ENCODE peak calls at places on chromosome 7, in eight cellular contexts. One of them, this sample, is unnamed.

GRCh38 chr7:77482015-77482414 is 55.1 kb upstream of the PTPN12 start:
- DNase-seq in heart left ventricle: no peak
- DNase-seq in gastrocnemius medialis: no peak
- DNase-seq in AG10803: peak; percentile 28
- DNase-seq in CD8-positive, alpha-beta memory T cell: no peak
- DNase-seq in GM12864: no peak
- DNase-seq in GM12865: no peak
- DNase-seq in IMR-90: no peak
- DNase-seq in this sample: no peak

GRCh38 chr7:31796375-31796774 is 109.4 kb downstream of the PPP1R17 start:
- DNase-seq in heart left ventricle: no peak
- DNase-seq in gastrocnemius medialis: no peak
- DNase-seq in AG10803: no peak
- DNase-seq in CD8-positive, alpha-beta memory T cell: no peak
- DNase-seq in GM12864: no peak
- DNase-seq in GM12865: no peak
- DNase-seq in IMR-90: peak; percentile 51
- DNase-seq in this sample: no peak

GRCh38 chr7:101869026-101869900 is 51.8 kb downstream of the CUX1 start:
- DNase-seq in heart left ventricle: no peak
- DNase-seq in gastrocnemius medialis: peak; percentile 49
- DNase-seq in AG10803: no peak
- DNase-seq in CD8-positive, alpha-beta memory T cell: no peak
- DNase-seq in GM12864: no peak
- DNase-seq in GM12865: no peak
- DNase-seq in IMR-90: no peak
- DNase-seq in this sample: no peak

GRCh38 chr7:85749715-85750453 is 563.0 kb upstream of the SEMA3D start:
- DNase-seq in heart left ventricle: no peak
- DNase-seq in gastrocnemius medialis: no peak
- DNase-seq in AG10803: no peak
- DNase-seq in CD8-positive, alpha-beta memory T cell: no peak
- DNase-seq in GM12864: no peak
- DNase-seq in GM12865: peak; percentile 12
- DNase-seq in IMR-90: no peak
- DNase-seq in this sample: no peak

GRCh38 chr7:512541-513311 is 6.9 kb downstream of the PDGFA start:
- DNase-seq in heart left ventricle: no peak
- DNase-seq in gastrocnemius medialis: no peak
- DNase-seq in AG10803: no peak
- DNase-seq in CD8-positive, alpha-beta memory T cell: no peak
- DNase-seq in GM12864: no peak
- DNase-seq in GM12865: no peak
- DNase-seq in IMR-90: no peak
- DNase-seq in this sample: no peak

GRCh38 chr7:90626011-90626410 is 29.9 kb downstream of the CDK14 start:
- DNase-seq in heart left ventricle: no peak
- DNase-seq in gastrocnemius medialis: no peak
- DNase-seq in AG10803: peak; percentile 51
- DNase-seq in CD8-positive, alpha-beta memory T cell: no peak
- DNase-seq in GM12864: no peak
- DNase-seq in GM12865: no peak
- DNase-seq in IMR-90: peak; percentile 82
- DNase-seq in this sample: no peak

GRCh38 chr7:151442776-151443496 is 3.0 kb upstream of the CRYGN start:
- DNase-seq in heart left ventricle: no peak
- DNase-seq in gastrocnemius medialis: no peak
- DNase-seq in AG10803: no peak
- DNase-seq in CD8-positive, alpha-beta memory T cell: no peak
- DNase-seq in GM12864: no peak
- DNase-seq in GM12865: no peak
- DNase-seq in IMR-90: no peak
- DNase-seq in this sample: no peak

GRCh38 chr7:133704436-133704835 is 422.7 kb upstream of the LRGUK start:
- DNase-seq in heart left ventricle: no peak
- DNase-seq in gastrocnemius medialis: no peak
- DNase-seq in AG10803: no peak
- DNase-seq in CD8-positive, alpha-beta memory T cell: no peak
- DNase-seq in GM12864: no peak
- DNase-seq in GM12865: no peak
- DNase-seq in IMR-90: peak; percentile 28
- DNase-seq in this sample: no peak

GRCh38 chr7:151796091-151796870 is 80.6 kb downstream of the PRKAG2 start:
- DNase-seq in heart left ventricle: no peak
- DNase-seq in gastrocnemius medialis: peak; percentile 72
- DNase-seq in AG10803: peak; percentile 60
- DNase-seq in CD8-positive, alpha-beta memory T cell: no peak
- DNase-seq in GM12864: no peak
- DNase-seq in GM12865: no peak
- DNase-seq in IMR-90: peak; percentile 15
- DNase-seq in this sample: no peak

GRCh38 chr7:143015102-143015501 is 11.8 kb downstream of the OR9A2 start:
- DNase-seq in heart left ventricle: no peak
- DNase-seq in gastrocnemius medialis: no peak
- DNase-seq in AG10803: no peak
- DNase-seq in CD8-positive, alpha-beta memory T cell: no peak
- DNase-seq in GM12864: no peak
- DNase-seq in GM12865: peak; percentile 21
- DNase-seq in IMR-90: no peak
- DNase-seq in this sample: no peak

GRCh38 chr7:156046031-156046560 is 233.8 kb upstream of the SHH start:
- DNase-seq in heart left ventricle: no peak
- DNase-seq in gastrocnemius medialis: no peak
- DNase-seq in AG10803: no peak
- DNase-seq in CD8-positive, alpha-beta memory T cell: no peak
- DNase-seq in GM12864: no peak
- DNase-seq in GM12865: no peak
- DNase-seq in IMR-90: no peak
- DNase-seq in this sample: no peak

GRCh38 chr7:2892571-2892970 is 48.5 kb upstream of the GNA12 start:
- DNase-seq in heart left ventricle: no peak
- DNase-seq in gastrocnemius medialis: no peak
- DNase-seq in AG10803: no peak
- DNase-seq in CD8-positive, alpha-beta memory T cell: no peak
- DNase-seq in GM12864: no peak
- DNase-seq in GM12865: no peak
- DNase-seq in IMR-90: no peak
- DNase-seq in this sample: no peak

GRCh38 chr7:26291699-26292538 is at the start of gene SNX10:
- DNase-seq in heart left ventricle: peak; percentile 33
- DNase-seq in gastrocnemius medialis: no peak
- DNase-seq in AG10803: no peak
- DNase-seq in CD8-positive, alpha-beta memory T cell: peak; percentile 74
- DNase-seq in GM12864: peak; percentile 42
- DNase-seq in GM12865: peak; percentile 89
- DNase-seq in IMR-90: no peak
- DNase-seq in this sample: peak; percentile 89

GRCh38 chr7:122311280-122311679 is 6.7 kb upstream of the FEZF1 start:
- DNase-seq in heart left ventricle: no peak
- DNase-seq in gastrocnemius medialis: no peak
- DNase-seq in AG10803: no peak
- DNase-seq in CD8-positive, alpha-beta memory T cell: no peak
- DNase-seq in GM12864: no peak
- DNase-seq in GM12865: no peak
- DNase-seq in IMR-90: no peak
- DNase-seq in this sample: no peak

GRCh38 chr7:23787272-23787671 is 77.3 kb downstream of the STK31 start:
- DNase-seq in heart left ventricle: no peak
- DNase-seq in gastrocnemius medialis: no peak
- DNase-seq in AG10803: no peak
- DNase-seq in CD8-positive, alpha-beta memory T cell: no peak
- DNase-seq in GM12864: no peak
- DNase-seq in GM12865: no peak
- DNase-seq in IMR-90: no peak
- DNase-seq in this sample: no peak

GRCh38 chr7:101608772-101609713 is 20.1 kb downstream of the MYL10 start:
- DNase-seq in heart left ventricle: no peak
- DNase-seq in gastrocnemius medialis: no peak
- DNase-seq in AG10803: no peak
- DNase-seq in CD8-positive, alpha-beta memory T cell: no peak
- DNase-seq in GM12864: no peak
- DNase-seq in GM12865: no peak
- DNase-seq in IMR-90: no peak
- DNase-seq in this sample: no peak

GRCh38 chr7:11830582-11831382 is 1.2 kb downstream of the THSD7A start:
- DNase-seq in heart left ventricle: no peak
- DNase-seq in gastrocnemius medialis: no peak
- DNase-seq in AG10803: peak; percentile 7
- DNase-seq in CD8-positive, alpha-beta memory T cell: no peak
- DNase-seq in GM12864: no peak
- DNase-seq in GM12865: no peak
- DNase-seq in IMR-90: peak; percentile 1
- DNase-seq in this sample: no peak

GRCh38 chr7:133139350-133139749 is 57.5 kb upstream of the CHCHD3 start:
- DNase-seq in heart left ventricle: no peak
- DNase-seq in gastrocnemius medialis: no peak
- DNase-seq in AG10803: peak; percentile 30
- DNase-seq in CD8-positive, alpha-beta memory T cell: no peak
- DNase-seq in GM12864: no peak
- DNase-seq in GM12865: peak; percentile 2
- DNase-seq in IMR-90: peak; percentile 49
- DNase-seq in this sample: no peak

GRCh38 chr7:148856035-148856881 is 27.8 kb downstream of the EZH2 start:
- DNase-seq in heart left ventricle: no peak
- DNase-seq in gastrocnemius medialis: peak; percentile 15
- DNase-seq in AG10803: peak; percentile 20
- DNase-seq in CD8-positive, alpha-beta memory T cell: peak; percentile 59
- DNase-seq in GM12864: no peak
- DNase-seq in GM12865: peak; percentile 72
- DNase-seq in IMR-90: peak; percentile 28
- DNase-seq in this sample: no peak

GRCh38 chr7:149070372-149071140 is 20.0 kb downstream of the ZNF786 start:
- DNase-seq in heart left ventricle: no peak
- DNase-seq in gastrocnemius medialis: no peak
- DNase-seq in AG10803: no peak
- DNase-seq in CD8-positive, alpha-beta memory T cell: no peak
- DNase-seq in GM12864: no peak
- DNase-seq in GM12865: peak; percentile 9
- DNase-seq in IMR-90: no peak
- DNase-seq in this sample: no peak

GRCh38 chr7:1503816-1504775 is at the start of gene INTS1:
- DNase-seq in heart left ventricle: peak; percentile 92
- DNase-seq in gastrocnemius medialis: peak; percentile 90
- DNase-seq in AG10803: peak; percentile 87
- DNase-seq in CD8-positive, alpha-beta memory T cell: peak; percentile 87
- DNase-seq in GM12864: peak; percentile 69
- DNase-seq in GM12865: peak; percentile 95
- DNase-seq in IMR-90: peak; percentile 85
- DNase-seq in this sample: peak; percentile 91

GRCh38 chr7:155219154-155219531 is 78.5 kb upstream of the INSIG1 start:
- DNase-seq in heart left ventricle: no peak
- DNase-seq in gastrocnemius medialis: no peak
- DNase-seq in AG10803: no peak
- DNase-seq in CD8-positive, alpha-beta memory T cell: no peak
- DNase-seq in GM12864: no peak
- DNase-seq in GM12865: no peak
- DNase-seq in IMR-90: no peak
- DNase-seq in this sample: no peak

GRCh38 chr7:143407296-143408246 is 1.1 kb downstream of the EPHA1 start:
- DNase-seq in heart left ventricle: no peak
- DNase-seq in gastrocnemius medialis: no peak
- DNase-seq in AG10803: no peak
- DNase-seq in CD8-positive, alpha-beta memory T cell: peak; percentile 78
- DNase-seq in GM12864: no peak
- DNase-seq in GM12865: no peak
- DNase-seq in IMR-90: no peak
- DNase-seq in this sample: no peak

GRCh38 chr7:139523199-139523941 is at the start of gene CLEC2L:
- DNase-seq in heart left ventricle: no peak
- DNase-seq in gastrocnemius medialis: no peak
- DNase-seq in AG10803: no peak
- DNase-seq in CD8-positive, alpha-beta memory T cell: no peak
- DNase-seq in GM12864: no peak
- DNase-seq in GM12865: no peak
- DNase-seq in IMR-90: no peak
- DNase-seq in this sample: no peak
- H3K4me3 ChIP-seq in heart left ventricle: no peak within 1 kb of the TSS
- H3K4me3 ChIP-seq in gastrocnemius medialis: no peak within 1 kb of the TSS
- H3K4me3 ChIP-seq in AG10803: no peak within 1 kb of the TSS
- H3K4me3 ChIP-seq in CD8-positive, alpha-beta memory T cell: no peak within 1 kb of the TSS
- H3K4me3 ChIP-seq in GM12864: no peak within 1 kb of the TSS
- H3K4me3 ChIP-seq in GM12865: no peak within 1 kb of the TSS
- H3K4me3 ChIP-seq in IMR-90: peak within 1 kb of the TSS; percentile 39
- H3K4me3 ChIP-seq in this sample: no peak within 1 kb of the TSS

DNA sequence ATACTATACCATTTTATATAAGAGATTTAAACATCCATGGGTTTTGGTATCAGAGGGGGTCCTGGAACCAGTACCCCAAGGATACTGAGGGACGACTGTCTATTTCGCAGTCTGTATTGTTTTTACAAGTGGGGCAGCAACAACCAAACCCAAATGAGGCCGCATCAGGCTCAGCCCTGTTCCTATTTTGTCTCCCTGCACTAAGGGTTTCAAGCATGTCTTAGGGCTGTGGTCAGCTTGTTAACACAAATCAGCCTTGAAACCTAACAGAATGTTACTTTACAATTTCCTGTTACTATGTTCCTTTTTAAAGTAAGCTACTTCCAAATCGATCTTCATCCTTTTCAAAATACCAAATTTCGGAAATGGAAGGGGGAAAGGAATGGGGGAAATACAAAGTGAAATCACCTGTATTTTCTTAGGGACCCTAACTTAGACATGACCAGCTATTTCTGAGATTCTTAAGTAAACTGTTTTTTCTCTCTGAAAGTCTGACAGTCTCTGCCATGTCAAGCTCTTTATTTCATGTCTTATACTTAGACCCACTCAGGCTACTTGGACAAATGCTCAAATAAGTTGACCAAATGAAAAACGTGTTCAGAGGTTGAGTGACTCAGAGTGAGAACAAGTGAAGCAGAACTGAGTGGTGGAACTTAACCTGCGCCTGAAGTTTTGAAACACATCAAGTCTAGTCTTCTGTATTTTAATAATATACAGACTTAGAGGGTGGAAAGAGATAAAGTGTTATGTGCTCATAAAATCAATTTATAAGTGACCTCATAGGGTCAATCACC is 75.8 kb downstream of the C1GALT1 start:
- DNase-seq in heart left ventricle: no peak
- DNase-seq in gastrocnemius medialis: no peak
- DNase-seq in AG10803: no peak
- DNase-seq in CD8-positive, alpha-beta memory T cell: peak; percentile 11
- DNase-seq in GM12864: peak; percentile 81
- DNase-seq in GM12865: peak; percentile 88
- DNase-seq in IMR-90: peak; percentile 5
- DNase-seq in this sample: peak; percentile 72
- H3K4me3 ChIP-seq in heart left ventricle: no peak overlapping the region
- H3K4me3 ChIP-seq in gastrocnemius medialis: no peak overlapping the region
- H3K4me3 ChIP-seq in AG10803: no peak overlapping the region
- H3K4me3 ChIP-seq in CD8-positive, alpha-beta memory T cell: peak overlapping the region; percentile 5
- H3K4me3 ChIP-seq in GM12864: peak overlapping the region; percentile 3
- H3K4me3 ChIP-seq in GM12865: peak overlapping the region; percentile 26
- H3K4me3 ChIP-seq in IMR-90: no peak overlapping the region
- H3K4me3 ChIP-seq in this sample: peak overlapping the region; percentile 59

GRCh38 chr7:96440328-96440727 is 118.4 kb upstream of the SLC25A13 start:
- DNase-seq in heart left ventricle: no peak
- DNase-seq in gastrocnemius medialis: no peak
- DNase-seq in AG10803: no peak
- DNase-seq in CD8-positive, alpha-beta memory T cell: no peak
- DNase-seq in GM12864: no peak
- DNase-seq in GM12865: no peak
- DNase-seq in IMR-90: no peak
- DNase-seq in this sample: no peak
- H3K4me3 ChIP-seq in heart left ventricle: no peak overlapping the region
- H3K4me3 ChIP-seq in gastrocnemius medialis: no peak overlapping the region
- H3K4me3 ChIP-seq in AG10803: no peak overlapping the region
- H3K4me3 ChIP-seq in CD8-positive, alpha-beta memory T cell: no peak overlapping the region
- H3K4me3 ChIP-seq in GM12864: no peak overlapping the region
- H3K4me3 ChIP-seq in GM12865: no peak overlapping the region
- H3K4me3 ChIP-seq in IMR-90: no peak overlapping the region
- H3K4me3 ChIP-seq in this sample: no peak overlapping the region

GRCh38 chr7:105650382-105650729 is 69.1 kb upstream of the EFCAB10 start:
- DNase-seq in heart left ventricle: no peak
- DNase-seq in gastrocnemius medialis: no peak
- DNase-seq in AG10803: no peak
- DNase-seq in CD8-positive, alpha-beta memory T cell: no peak
- DNase-seq in GM12864: no peak
- DNase-seq in GM12865: no peak
- DNase-seq in IMR-90: no peak
- DNase-seq in this sample: no peak
- H3K4me3 ChIP-seq in heart left ventricle: no peak overlapping the region
- H3K4me3 ChIP-seq in gastrocnemius medialis: no peak overlapping the region
- H3K4me3 ChIP-seq in AG10803: no peak overlapping the region
- H3K4me3 ChIP-seq in CD8-positive, alpha-beta memory T cell: no peak overlapping the region
- H3K4me3 ChIP-seq in GM12864: no peak overlapping the region
- H3K4me3 ChIP-seq in GM12865: no peak overlapping the region
- H3K4me3 ChIP-seq in IMR-90: no peak overlapping the region
- H3K4me3 ChIP-seq in this sample: no peak overlapping the region

This sample was measured in GM06990.